ENCODE peak calls at places on chromosomes 4 and X, in four cellular contexts. V is K562, Y is HepG2, O is GM12878. F is an unnamed sample.

GRCh38 chrX:65697915-65698796 is 30.7 kb downstream of the MSN start:
- DNase-seq in V (peak; percentile 36), Y (no peak), O (peak; percentile 83), F (no peak)

GRCh38 chr4:110135523-110135922 is 62.9 kb downstream of the ELOVL6 start:
- DNase-seq in V (no peak), Y (no peak), O (no peak), F (no peak)

GRCh38 chr4:155809835-155810234 is 51.0 kb downstream of the GUCY1B1 start:
- DNase-seq in V (peak; percentile 5), Y (peak; percentile 64), O (peak; percentile 55), F (peak; percentile 58)

GRCh38 chr4:137576437-137576836 is 44.1 kb upstream of the PCDH18 start:
- DNase-seq in V (no peak), Y (no peak), O (no peak), F (no peak)

GRCh38 chr4:159052315-159052714 is 50.6 kb upstream of the RAPGEF2 start:
- DNase-seq in V (no peak), Y (no peak), O (peak; percentile 89), F (no peak)

GRCh38 chr4:153362184-153362583 is 17.7 kb downstream of the MND1 start:
- DNase-seq in V (peak; percentile 48), Y (no peak), O (no peak), F (no peak)

GRCh38 chr4:56434599-56435000 is 815 bp downstream of the PPAT start:
- DNase-seq in V (no peak), Y (no peak), O (no peak), F (peak; percentile 30)

GRCh38 chr4:158255727-158256324 is 45.5 kb downstream of the TMEM144 start:
- DNase-seq in V (peak; percentile 16), Y (peak; percentile 61), O (no peak), F (peak; percentile 21)

GRCh38 chr4:154743683-154744340 is at the start of gene LRAT:
- DNase-seq in V (peak; percentile 49), Y (no peak), O (no peak), F (peak; percentile 44)

GRCh38 chr4:140233811-140234696 is 80.1 kb upstream of the MAML3 start:
- DNase-seq in V (no peak), Y (no peak), O (no peak), F (no peak)

GRCh38 chr4:39699676-39700409 is 1.9 kb downstream of the UBE2K start:
- DNase-seq in V (no peak), Y (peak; percentile 42), O (no peak), F (no peak)

GRCh38 chr4:172035573-172035972 is 222.4 kb downstream of the GALNTL6 start:
- DNase-seq in V (no peak), Y (no peak), O (no peak), F (no peak)

GRCh38 chrX:12999422-12999821 is 24.5 kb downstream of the TMSB4X start:
- DNase-seq in V (no peak), Y (no peak), O (no peak), F (no peak)

GRCh38 chr4:107034091-107034698 is 1.9 kb downstream of the DKK2 start:
- DNase-seq in V (no peak), Y (peak; percentile 16), O (no peak), F (peak; percentile 62)

GRCh38 chrX:104343408-104344129 is 88.8 kb upstream of the ESX1 start:
- DNase-seq in V (peak; percentile 23), Y (peak; percentile 49), O (peak; percentile 7), F (peak; percentile 79)

GRCh38 chr4:98994474-98995182 is 893 bp upstream of the METAP1 start:
- DNase-seq in V (no peak), Y (peak; percentile 45), O (no peak), F (peak; percentile 16)

GRCh38 chrX:153336128-153336894 is 2.4 kb downstream of the ZNF275 start:
- DNase-seq in V (no peak), Y (no peak), O (no peak), F (no peak)

GRCh38 chr4:2823301-2823670 is 20.4 kb upstream of the ADD1 start:
- DNase-seq in V (no peak), Y (no peak), O (no peak), F (no peak)

GRCh38 chrX:153297376-153297775 is 24.2 kb downstream of the PNMA6F start:
- DNase-seq in V (no peak), Y (no peak), O (no peak), F (no peak)

GRCh38 chr4:41746440-41747229 is 1.9 kb downstream of the PHOX2B start:
- DNase-seq in V (no peak), Y (no peak), O (no peak), F (no peak)

GRCh38 chr4:23171971-23172370 is 479.2 kb downstream of the GBA3 start:
- DNase-seq in V (no peak), Y (no peak), O (no peak), F (no peak)
- TF ChIP-seq TARDBP in V (no peak), Y (no peak), O (no peak), F (no peak)

GRCh38 chrX:23797371-23798128 is 14.6 kb downstream of the SAT1 start:
- DNase-seq in V (no peak), Y (no peak), O (no peak), F (no peak)
- TF ChIP-seq TARDBP in V (no peak), Y (no peak), O (no peak), F (no peak)

DNA sequence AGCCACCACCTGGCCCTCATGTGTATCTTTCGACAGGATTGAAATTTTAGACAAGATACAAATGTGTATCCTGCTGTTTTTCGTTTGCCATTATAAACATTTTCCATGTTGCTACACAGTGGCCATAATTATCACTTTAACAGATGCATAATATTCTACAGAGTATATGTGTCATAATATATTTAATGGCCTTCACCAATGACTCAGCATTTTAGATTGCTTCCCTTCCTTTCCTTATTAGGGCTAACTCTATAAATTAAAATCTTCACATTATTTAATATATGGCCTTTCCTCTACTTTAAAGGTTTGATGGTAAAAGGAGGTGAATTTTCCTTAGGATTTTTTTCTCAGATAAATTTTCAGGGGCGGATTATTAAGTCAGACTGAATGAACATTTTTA is 97.4 kb downstream of the HS6ST2 start:
- DNase-seq in V (no peak), Y (no peak), O (no peak), F (no peak)
- TF ChIP-seq TARDBP in V (no peak), Y (no peak), O (no peak), F (no peak)

DNA sequence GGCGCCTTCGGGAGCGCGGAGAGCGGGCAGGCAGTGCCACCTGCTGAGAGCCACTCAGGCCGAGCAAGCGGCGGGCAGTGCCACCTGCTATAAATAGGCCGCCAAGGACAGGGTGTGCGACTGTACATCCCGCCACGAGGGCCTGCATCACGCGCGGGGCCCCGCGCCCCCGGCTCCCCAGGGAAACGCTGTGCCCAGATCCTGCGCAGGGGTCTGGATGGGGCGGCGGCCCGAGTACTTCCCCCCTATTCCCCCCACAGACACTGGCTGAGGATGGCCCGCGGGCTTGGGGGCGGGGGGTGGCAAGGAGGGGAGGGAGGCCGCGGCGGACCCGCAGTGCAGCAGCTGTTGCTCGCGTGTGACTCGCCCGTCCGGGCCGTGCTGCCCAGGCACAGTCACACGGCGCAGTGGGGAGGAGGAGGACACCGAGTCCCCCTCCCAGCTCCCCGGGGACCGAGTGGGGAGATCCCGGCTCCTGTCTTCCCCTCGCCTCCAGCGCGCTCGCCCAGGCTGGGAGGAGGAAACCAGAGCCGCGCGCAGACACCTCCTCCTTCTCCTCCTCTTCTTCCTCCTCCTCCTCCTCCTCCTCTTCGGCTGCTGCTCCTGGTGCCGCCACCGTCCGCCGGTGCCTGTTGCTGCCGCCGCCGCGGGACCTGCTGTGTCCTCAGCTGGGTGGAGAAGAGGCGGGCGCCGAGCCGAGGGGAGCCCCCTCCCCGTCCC is at the start of gene TBC1D1:
- DNase-seq in V (no peak), Y (no peak), O (no peak), F (peak; percentile 22)
- TF ChIP-seq TARDBP in V (no peak), Y (no peak), O (no peak), F (no peak)

DNA sequence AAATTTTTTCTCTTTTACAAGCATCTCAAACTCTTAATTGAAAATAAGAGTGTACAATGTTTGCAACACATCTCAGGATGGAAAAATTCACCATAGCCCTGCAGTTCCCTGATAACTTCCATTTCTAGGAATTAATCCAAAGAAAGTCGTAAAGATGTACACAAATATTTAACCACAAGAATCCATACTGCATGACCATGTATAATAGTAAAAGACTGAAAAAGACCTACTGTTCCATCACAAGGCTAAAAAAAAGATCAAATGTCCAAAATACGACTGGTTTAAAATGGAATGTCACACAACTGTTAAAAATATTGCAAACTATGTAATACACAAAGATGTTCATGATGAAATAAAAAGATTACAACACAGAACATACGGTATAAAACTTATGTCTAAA is 32.1 kb downstream of the HUWE1 start:
- DNase-seq in V (no peak), Y (no peak), O (no peak), F (no peak)
- TF ChIP-seq TARDBP in V (no peak), Y (no peak), O (no peak), F (no peak)

GRCh38 chr4:26995316-26995715 is 134.7 kb downstream of the STIM2 start:
- DNase-seq in V (no peak), Y (no peak), O (no peak), F (no peak)
- TF ChIP-seq TARDBP in V (no peak), Y (no peak), O (no peak), F (no peak)

DNA sequence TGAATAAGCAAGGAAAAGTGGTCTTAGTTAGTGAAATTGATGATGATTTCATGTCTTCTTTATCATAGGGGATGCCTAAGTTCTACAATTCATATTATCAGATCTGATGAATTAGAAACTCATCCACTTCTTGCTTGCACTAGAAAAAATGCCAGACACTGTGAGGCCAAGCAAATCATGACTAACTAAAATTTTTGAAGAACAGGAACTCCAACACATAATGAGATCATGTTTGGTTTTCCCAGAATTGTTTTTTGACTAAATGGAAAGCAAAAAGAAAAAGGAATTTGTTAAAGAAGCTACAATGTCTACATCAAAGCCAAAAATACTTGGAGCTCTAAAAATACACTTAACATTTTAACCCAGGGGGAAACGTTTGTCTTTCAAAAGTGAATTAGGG is 120.4 kb downstream of the ARSF start:
- DNase-seq in V (no peak), Y (no peak), O (no peak), F (no peak)
- TF ChIP-seq TARDBP in V (no peak), Y (no peak), O (no peak), F (no peak)

DNA sequence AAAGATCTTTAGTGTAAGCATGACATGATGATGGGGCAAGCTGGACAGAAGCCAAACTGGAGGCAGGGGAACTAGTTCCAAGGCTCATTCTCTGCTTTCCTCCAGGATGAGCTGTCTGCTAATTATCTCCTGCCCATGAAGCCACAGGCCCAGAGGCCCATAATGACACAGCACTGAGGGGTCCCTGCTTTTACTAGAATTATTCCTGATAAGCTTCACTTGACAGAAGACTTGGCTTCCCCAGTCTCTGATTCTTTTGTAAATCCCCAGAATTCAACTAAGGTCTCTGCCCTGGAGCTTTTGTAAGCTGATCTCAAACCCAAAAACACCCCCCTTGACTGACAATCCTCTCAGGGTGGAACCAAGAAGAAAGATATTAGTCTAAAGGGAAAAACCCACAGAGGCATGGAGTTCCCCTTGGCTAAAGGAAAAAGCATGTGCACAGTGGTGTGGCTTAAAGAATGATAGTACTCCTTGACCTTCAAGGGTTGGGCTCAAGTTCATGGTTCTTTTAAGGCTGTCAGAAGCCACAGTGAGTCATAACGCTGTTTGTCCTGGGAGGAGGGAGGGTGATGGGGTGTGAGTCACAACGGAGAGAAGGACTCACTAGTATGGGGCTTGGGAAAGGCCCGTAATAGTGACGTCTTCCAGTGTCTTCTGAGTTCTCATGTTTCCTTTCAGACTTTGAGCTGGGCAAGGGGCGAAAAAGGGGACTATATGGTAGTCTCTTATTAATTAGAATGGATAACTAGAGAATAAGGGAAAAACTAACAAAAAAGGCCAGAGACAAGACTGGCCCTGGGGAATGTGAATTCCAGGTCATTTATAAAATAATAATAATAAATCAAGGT is 146.0 kb upstream of the CPEB2 start:
- DNase-seq in V (peak; percentile 73), Y (peak; percentile 4), O (peak; percentile 96), F (no peak)
- TF ChIP-seq TARDBP in V (no peak), Y (no peak), O (no peak), F (no peak)

F was measured in HEK293T.